ENCODE peak calls at places on chromosome 7, in nine cellular contexts. K, I, G, Z, F, V, L, D and P are unnamed samples.

GRCh38 chr7:22561356-22561755 is 61.4 kb upstream of the STEAP1B start:
- DNase-seq in K (no peak), I (peak; percentile 28), G (peak; percentile 91), Z (peak; percentile 98), F (peak; percentile 98), V (no peak), L (peak; percentile 100), D (peak; percentile 99), P (peak; percentile 92)

GRCh38 chr7:128093606-128094005 is 62.4 kb upstream of the LRRC4 start:
- DNase-seq in K (no peak), I (no peak), G (no peak), Z (no peak), F (no peak), V (no peak), L (no peak), D (no peak), P (no peak)

GRCh38 chr7:117281562-117281961 is 41.3 kb downstream of the WNT2 start:
- DNase-seq in K (no peak), I (no peak), G (no peak), Z (no peak), F (no peak), V (no peak), L (no peak), D (no peak), P (no peak)

GRCh38 chr7:23338439-23338838 is 39.3 kb downstream of the MALSU1 start:
- DNase-seq in K (no peak), I (no peak), G (no peak), Z (no peak), F (no peak), V (no peak), L (no peak), D (no peak), P (no peak)

GRCh38 chr7:118311121-118311803 is 86.8 kb downstream of the ANKRD7 start:
- DNase-seq in K (peak; percentile 13), I (no peak), G (no peak), Z (peak; percentile 63), F (no peak), V (no peak), L (no peak), D (no peak), P (peak; percentile 43)

GRCh38 chr7:41053830-41054229 is 649.1 kb downstream of the INHBA start:
- DNase-seq in K (no peak), I (no peak), G (no peak), Z (peak; percentile 46), F (no peak), V (no peak), L (peak; percentile 87), D (no peak), P (no peak)

GRCh38 chr7:102291056-102291915 is 4.6 kb downstream of the SH2B2 start:
- DNase-seq in K (peak; percentile 90), I (no peak), G (no peak), Z (no peak), F (no peak), V (no peak), L (no peak), D (no peak), P (no peak)

GRCh38 chr7:4113976-4114375 is 568.1 kb upstream of the FOXK1 start:
- DNase-seq in K (no peak), I (no peak), G (no peak), Z (no peak), F (no peak), V (no peak), L (no peak), D (no peak), P (no peak)

GRCh38 chr7:123747089-123747488 is 1.7 kb downstream of the WASL start:
- DNase-seq in K (no peak), I (no peak), G (no peak), Z (no peak), F (no peak), V (no peak), L (no peak), D (no peak), P (no peak)

GRCh38 chr7:142797342-142797798 is 26.6 kb downstream of the PRSS2 start:
- DNase-seq in K (no peak), I (no peak), G (no peak), Z (no peak), F (no peak), V (peak; percentile 54), L (no peak), D (no peak), P (no peak)

GRCh38 chr7:134315679-134316538 is 821 bp downstream of the SLC35B4 start:
- DNase-seq in K (no peak), I (no peak), G (no peak), Z (peak; percentile 51), F (no peak), V (no peak), L (peak; percentile 16), D (no peak), P (no peak)

GRCh38 chr7:113083834-113084498 is 2.7 kb downstream of the GPR85 start:
- DNase-seq in K (no peak), I (no peak), G (no peak), Z (no peak), F (no peak), V (no peak), L (no peak), D (no peak), P (no peak)
- H3K4me3 ChIP-seq in K (no peak overlapping the region), I (no peak overlapping the region), G (no peak overlapping the region), Z (no peak overlapping the region), F (no peak overlapping the region), V (no peak overlapping the region), L (no peak overlapping the region), D (no peak overlapping the region), P (no peak overlapping the region)

GRCh38 chr7:27362026-27362425 is 119.4 kb downstream of the EVX1 start:
- DNase-seq in K (no peak), I (no peak), G (no peak), Z (no peak), F (no peak), V (no peak), L (no peak), D (no peak), P (no peak)

GRCh38 chr7:27367930-27368549 is 125.4 kb downstream of the EVX1 start:
- DNase-seq in K (no peak), I (no peak), G (no peak), Z (no peak), F (no peak), V (no peak), L (no peak), D (no peak), P (no peak)

GRCh38 chr7:27361522-27361921 is 118.9 kb downstream of the EVX1 start:
- DNase-seq in K (no peak), I (peak; percentile 57), G (no peak), Z (no peak), F (no peak), V (no peak), L (no peak), D (no peak), P (no peak)

GRCh38 chr7:27367179-27367929 is 124.8 kb downstream of the EVX1 start:
- DNase-seq in K (no peak), I (no peak), G (no peak), Z (no peak), F (no peak), V (no peak), L (no peak), D (no peak), P (no peak)

DNA sequence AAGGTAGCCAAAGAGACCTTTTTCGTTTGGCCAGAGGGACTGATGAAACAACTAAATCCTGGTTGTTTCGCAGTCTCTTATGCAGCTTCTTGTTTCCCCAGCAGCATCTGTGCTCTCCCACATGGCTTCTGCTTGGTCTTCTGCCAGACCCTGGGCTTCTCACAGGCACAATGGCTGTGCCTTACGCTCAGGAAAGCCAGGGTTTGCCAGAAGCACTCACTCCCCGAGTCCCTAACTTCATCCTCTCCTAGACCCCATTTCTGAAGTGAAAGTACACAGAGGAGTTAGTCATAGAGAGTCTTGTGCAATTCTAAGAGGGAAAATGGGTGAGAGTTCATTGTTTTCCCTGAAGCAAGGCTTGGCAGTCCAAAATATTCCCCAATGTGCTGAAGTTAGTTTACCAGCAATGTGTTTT is 121.7 kb downstream of the EVX1 start:
- DNase-seq in K (no peak), I (peak; percentile 42), G (no peak), Z (peak; percentile 74), F (peak; percentile 2), V (no peak), L (peak; percentile 69), D (peak; percentile 67), P (peak; percentile 2)
- H3K4me3 ChIP-seq in K (no peak overlapping the region), I (no peak overlapping the region), G (no peak overlapping the region), Z (peak overlapping the region; percentile 13), F (peak overlapping the region; percentile 29), V (no peak overlapping the region), L (peak overlapping the region; percentile 21), D (peak overlapping the region; percentile 4), P (no peak overlapping the region)

GRCh38 chr7:30684351-30684750 is 2.1 kb upstream of the CRHR2 start:
- DNase-seq in K (no peak), I (no peak), G (peak; percentile 65), Z (no peak), F (no peak), V (no peak), L (no peak), D (no peak), P (no peak)
- H3K4me3 ChIP-seq in K (no peak overlapping the region), I (no peak overlapping the region), G (no peak overlapping the region), Z (no peak overlapping the region), F (no peak overlapping the region), V (no peak overlapping the region), L (no peak overlapping the region), D (no peak overlapping the region), P (no peak overlapping the region)

GRCh38 chr7:56083150-56083785 is 9.5 kb downstream of the PHKG1 start:
- DNase-seq in K (no peak), I (no peak), G (no peak), Z (peak; percentile 13), F (no peak), V (no peak), L (no peak), D (no peak), P (no peak)

GRCh38 chr7:56081626-56082340 is 11.0 kb downstream of the PHKG1 start:
- DNase-seq in K (no peak), I (no peak), G (no peak), Z (no peak), F (no peak), V (no peak), L (no peak), D (no peak), P (no peak)

GRCh38 chr7:56078196-56078595 is 14.1 kb downstream of the SUMF2 start:
- DNase-seq in K (no peak), I (no peak), G (no peak), Z (no peak), F (no peak), V (no peak), L (no peak), D (no peak), P (no peak)

GRCh38 chr7:56077681-56078080 is 13.6 kb downstream of the SUMF2 start:
- DNase-seq in K (no peak), I (no peak), G (no peak), Z (no peak), F (no peak), V (no peak), L (no peak), D (no peak), P (no peak)

GRCh38 chr7:56079450-56080185 is 13.1 kb downstream of the PHKG1 start:
- DNase-seq in K (no peak), I (peak; percentile 33), G (peak; percentile 83), Z (peak; percentile 88), F (no peak), V (no peak), L (peak; percentile 71), D (no peak), P (no peak)
- H3K4me3 ChIP-seq in K (no peak overlapping the region), I (no peak overlapping the region), G (no peak overlapping the region), Z (no peak overlapping the region), F (no peak overlapping the region), V (no peak overlapping the region), L (no peak overlapping the region), D (no peak overlapping the region), P (no peak overlapping the region)